ENCODE peak calls at places on chromosomes 4 and X, in nine cellular contexts. E is SJSA1; T is GM23248; C is spleen; D is CD8-positive, alpha-beta T cell; U is CD8-positive, alpha-beta memory T cell; Z is brain microvascular endothelial cell; P is RWPE2; F is tibial artery. L is an unnamed sample.

GRCh38 chr4:136927172-136927571 is 605.1 kb downstream of the PCDH18 start:
- DNase-seq in D (no peak), C (no peak), F (no peak), Z (peak), E (no peak), T (peak), P (no peak), U (no peak), L (no peak)

GRCh38 chr4:130257271-130257670 is 1161.3 kb downstream of the C4orf33 start:
- DNase-seq in Z (peak), C (no peak), E (no peak), D (no peak), P (no peak), U (no peak), F (no peak), T (peak), L (no peak)

GRCh38 chr4:47235721-47236120 is 204.4 kb downstream of the GABRB1 start:
- DNase-seq in D (no peak), P (no peak), E (no peak), C (no peak), T (no peak), Z (no peak), U (no peak), F (no peak), L (no peak)

GRCh38 chr4:129220254-129220653 is 124.3 kb downstream of the C4orf33 start:
- DNase-seq in C (no peak), E (no peak), D (no peak), U (no peak), T (no peak), Z (no peak), P (no peak), F (no peak), L (peak)

GRCh38 chrX:83934220-83934619 is 73.3 kb downstream of the CYLC1 start:
- DNase-seq in D (no peak), U (no peak), P (no peak), E (no peak), T (peak), Z (no peak), F (no peak), C (no peak), L (no peak)

GRCh38 chrX:46327229-46328081 is 217.8 kb downstream of the ZNF674 start:
- DNase-seq in C (no peak), U (no peak), Z (peak), F (no peak), T (peak), D (no peak), E (peak), P (peak), L (no peak)

GRCh38 chr4:31482691-31483090 is 762.5 kb downstream of the PCDH7 start:
- DNase-seq in E (no peak), D (no peak), P (no peak), T (no peak), U (no peak), C (no peak), F (no peak), Z (no peak), L (no peak)

GRCh38 chr4:76579596-76580375 is 144.8 kb downstream of the SHROOM3 start:
- DNase-seq in P (no peak), E (no peak), T (no peak), C (no peak), F (no peak), U (no peak), Z (no peak), D (no peak), L (no peak)

GRCh38 chr4:146916479-146917076 is 29.1 kb downstream of the TTC29 start:
- DNase-seq in F (no peak), E (no peak), P (no peak), U (no peak), D (no peak), T (peak), Z (peak), C (no peak), L (peak)

GRCh38 chr4:42412251-42412650 is 15.0 kb downstream of the SHISA3 start:
- DNase-seq in E (no peak), T (peak), C (no peak), F (no peak), U (no peak), Z (peak), D (no peak), P (no peak), L (no peak)

GRCh38 chrX:84187501-84188319 is at the start of gene RPS6KA6:
- DNase-seq in U (no peak), C (peak), D (no peak), P (peak), T (peak), F (peak), Z (no peak), E (peak), L (peak)

GRCh38 chrX:97882306-97882705 is 998.6 kb downstream of the RPA4 start:
- DNase-seq in D (no peak), P (no peak), E (no peak), U (no peak), T (no peak), F (no peak), Z (no peak), C (no peak), L (no peak)

GRCh38 chr4:66750273-66750672 is 795.0 kb downstream of the CENPC start:
- DNase-seq in D (no peak), C (no peak), F (no peak), Z (peak), T (no peak), E (no peak), U (no peak), P (no peak), L (no peak)

GRCh38 chr4:13248621-13249298 is 235.4 kb downstream of the RAB28 start:
- DNase-seq in F (no peak), D (no peak), C (no peak), U (no peak), E (peak), P (no peak), T (peak), Z (peak), L (no peak)

GRCh38 chrX:38880460-38880859 is 79.2 kb downstream of the MID1IP1 start:
- DNase-seq in D (no peak), P (no peak), Z (peak), E (no peak), C (no peak), F (no peak), U (no peak), T (peak), L (no peak)

GRCh38 chr4:21032246-21032645 is 332.0 kb downstream of the PACRGL start:
- DNase-seq in F (no peak), E (no peak), T (no peak), U (no peak), Z (no peak), D (no peak), C (no peak), P (no peak), L (no peak)
- H3K27ac ChIP-seq in F (no peak), E (no peak), T (no peak), U (no peak), Z (no peak), D (no peak), C (no peak), P (peak), L (no peak)

DNA sequence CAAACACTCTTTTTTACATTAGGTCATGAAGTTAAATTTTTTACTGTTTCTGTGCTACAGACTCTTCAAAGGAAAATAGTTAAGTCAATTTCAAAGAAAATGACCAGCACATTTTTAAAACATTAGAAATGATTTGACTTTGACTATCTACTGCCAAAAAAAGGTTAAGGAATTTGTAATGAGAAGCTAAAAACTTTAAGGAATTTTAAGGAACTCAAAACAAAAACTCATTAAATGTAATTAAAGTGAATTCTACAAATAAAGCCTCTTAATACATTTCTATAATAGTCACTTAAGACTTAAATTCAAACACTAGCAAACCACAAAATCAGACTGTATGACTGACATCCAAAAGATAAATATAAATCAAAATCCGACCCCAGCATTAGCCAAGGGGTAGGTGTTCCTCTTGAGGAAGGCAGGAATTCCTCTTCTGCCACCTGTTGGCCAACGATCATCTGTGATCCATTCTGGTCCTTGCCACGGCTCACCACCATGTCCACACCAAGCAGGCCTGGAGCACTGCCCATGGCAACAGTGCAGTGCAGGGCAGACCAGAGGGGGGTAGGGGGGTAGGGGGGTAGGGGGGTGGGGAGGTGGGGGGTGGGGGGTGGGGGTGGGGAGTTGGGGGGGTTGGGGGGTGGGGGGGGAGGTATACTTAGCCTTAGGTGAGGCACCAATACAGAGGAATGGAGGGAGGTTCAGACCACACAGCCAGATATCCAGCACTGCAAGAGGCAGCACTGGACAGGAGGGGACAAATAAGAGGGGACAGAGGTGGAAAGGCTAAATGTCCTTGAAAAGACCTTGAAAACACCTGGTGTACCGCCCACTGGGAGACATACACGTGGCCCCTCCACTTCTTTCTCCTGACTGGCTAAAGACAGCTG is 287.4 kb downstream of the CHIC1 start:
- DNase-seq in U (no peak), C (no peak), Z (peak), P (no peak), E (no peak), T (peak), F (no peak), D (no peak), L (peak)
- H3K27ac ChIP-seq in U (no peak), C (no peak), Z (no peak), P (no peak), E (no peak), T (no peak), F (no peak), D (no peak), L (no peak)

GRCh38 chr4:185969657-185970056 is 99.3 kb upstream of the TLR3 start:
- DNase-seq in F (no peak), D (no peak), P (no peak), U (no peak), T (no peak), E (no peak), Z (no peak), C (no peak), L (no peak)

GRCh38 chr4:185966997-185967775 is 101.8 kb upstream of the TLR3 start:
- DNase-seq in Z (no peak), P (no peak), T (peak), F (no peak), E (no peak), D (no peak), U (no peak), C (no peak), L (no peak)

GRCh38 chr4:185965456-185966384 is 103.2 kb upstream of the TLR3 start:
- DNase-seq in C (no peak), D (no peak), U (no peak), P (no peak), Z (no peak), F (no peak), T (no peak), E (no peak), L (no peak)

GRCh38 chr4:185966549-185966948 is 102.4 kb upstream of the TLR3 start:
- DNase-seq in F (no peak), C (no peak), E (no peak), T (no peak), P (no peak), U (no peak), Z (no peak), D (no peak), L (no peak)
- H3K27ac ChIP-seq in F (peak), C (peak), E (no peak), T (no peak), P (no peak), U (no peak), Z (peak), D (no peak), L (no peak)

GRCh38 chr4:25881187-25881586 is 18.4 kb upstream of the SEL1L3 start:
- DNase-seq in T (no peak), U (no peak), E (no peak), D (no peak), F (no peak), P (no peak), Z (no peak), C (no peak), L (no peak)
- H3K27ac ChIP-seq in T (no peak), U (no peak), E (no peak), D (no peak), F (no peak), P (no peak), Z (no peak), C (no peak), L (peak)

GRCh38 chr4:94673961-94674360 is 83.8 kb upstream of the BMPR1B start:
- DNase-seq in U (no peak), P (no peak), D (no peak), Z (no peak), C (no peak), T (no peak), F (no peak), E (no peak), L (no peak)

GRCh38 chr4:94678896-94679295 is 78.9 kb upstream of the BMPR1B start:
- DNase-seq in Z (no peak), E (no peak), U (no peak), C (no peak), F (no peak), T (peak), D (no peak), P (no peak), L (no peak)

GRCh38 chr4:94671113-94671512 is 86.6 kb upstream of the BMPR1B start:
- DNase-seq in U (no peak), T (no peak), C (no peak), E (no peak), F (no peak), D (no peak), Z (no peak), P (no peak), L (no peak)

GRCh38 chr4:94680131-94680862 is 77.5 kb upstream of the BMPR1B start:
- DNase-seq in C (no peak), P (no peak), E (no peak), F (no peak), D (no peak), T (no peak), U (no peak), Z (no peak), L (no peak)

DNA sequence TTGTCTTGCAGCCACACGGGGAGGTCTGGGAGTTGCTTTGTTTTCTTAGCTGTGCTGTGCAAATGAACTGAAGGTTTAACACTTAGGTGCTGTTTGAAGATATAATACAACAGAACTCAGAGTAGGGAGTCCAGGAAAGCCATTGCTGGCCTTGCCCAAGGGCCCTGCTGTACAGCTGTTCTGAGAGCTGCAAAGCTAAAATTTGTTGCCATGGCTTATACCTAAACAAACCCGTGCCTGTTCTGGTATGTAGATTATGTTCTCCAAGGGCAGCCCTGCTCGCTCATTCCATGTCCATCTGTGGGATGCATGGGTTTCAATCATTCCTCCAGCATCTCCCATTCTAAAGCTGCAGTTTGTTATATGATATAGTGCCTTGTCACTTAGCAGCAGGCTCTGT is 80.8 kb upstream of the BMPR1B start:
- DNase-seq in F (no peak), P (no peak), T (peak), C (no peak), U (no peak), E (no peak), D (no peak), Z (peak), L (no peak)
- H3K27ac ChIP-seq in F (no peak), P (no peak), T (peak), C (no peak), U (no peak), E (no peak), D (no peak), Z (no peak), L (no peak)

DNA sequence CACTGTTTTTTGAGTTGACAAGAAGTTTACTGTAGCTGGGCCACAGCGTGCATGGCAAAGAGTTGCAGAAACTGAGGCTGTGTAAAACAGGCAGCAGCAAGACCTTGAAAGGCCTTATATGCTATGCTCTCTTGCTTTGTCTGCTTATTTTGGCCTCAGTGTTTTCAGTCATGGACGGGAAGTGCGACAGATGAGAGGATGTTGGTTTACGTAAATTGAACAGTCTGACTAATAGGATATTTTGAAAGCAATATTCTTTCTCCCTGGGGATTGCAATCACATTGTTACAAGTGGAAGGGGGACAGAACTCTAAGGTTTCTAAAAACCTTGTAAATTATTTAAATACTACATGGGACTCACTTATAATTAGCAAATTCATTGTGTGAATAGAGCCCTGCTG is 32.2 kb upstream of the MAGEA10 start:
- DNase-seq in E (no peak), P (no peak), C (no peak), T (no peak), Z (peak), U (no peak), D (no peak), F (no peak), L (no peak)
- H3K27ac ChIP-seq in E (no peak), P (no peak), C (no peak), T (no peak), Z (no peak), U (no peak), D (no peak), F (no peak), L (no peak)

GRCh38 chrX:10051866-10052265 is 84.7 kb downstream of the CLDN34 start:
- DNase-seq in D (no peak), U (no peak), C (no peak), P (no peak), F (no peak), Z (no peak), E (no peak), T (no peak), L (no peak)
- H3K27ac ChIP-seq in D (no peak), U (no peak), C (no peak), P (peak), F (peak), Z (no peak), E (no peak), T (no peak), L (no peak)